ENCODE peak calls at places on chromosomes 3 and 15, in seven cellular contexts. One of them, this sample, is unnamed.

GRCh38 chr3:178699810-178700209 is 163.6 kb downstream of the KCNMB2 start:
- DNase-seq in psoas muscle: no peak
- DNase-seq in GM23338: no peak
- DNase-seq in endothelial cell of umbilical vein: no peak
- DNase-seq in brain microvascular endothelial cell: peak; percentile 35
- DNase-seq in hepatocyte: no peak
- DNase-seq in tibial artery: no peak
- DNase-seq in this sample: no peak

GRCh38 chr3:96966181-96966929 is 152.0 kb downstream of the EPHA6 start:
- DNase-seq in hepatocyte: no peak
- DNase-seq in tibial artery: no peak
- DNase-seq in endothelial cell of umbilical vein: no peak
- DNase-seq in brain microvascular endothelial cell: no peak
- DNase-seq in psoas muscle: no peak
- DNase-seq in GM23338: no peak
- DNase-seq in this sample: no peak

GRCh38 chr3:16299746-16300145 is 34.7 kb downstream of the OXNAD1 start:
- DNase-seq in endothelial cell of umbilical vein: no peak
- DNase-seq in tibial artery: no peak
- DNase-seq in psoas muscle: no peak
- DNase-seq in brain microvascular endothelial cell: no peak
- DNase-seq in GM23338: no peak
- DNase-seq in hepatocyte: no peak
- DNase-seq in this sample: no peak

GRCh38 chr3:155418426-155418825 is 124.9 kb upstream of the STRIT1 start:
- DNase-seq in tibial artery: no peak
- DNase-seq in endothelial cell of umbilical vein: no peak
- DNase-seq in brain microvascular endothelial cell: peak; percentile 65
- DNase-seq in hepatocyte: peak; percentile 36
- DNase-seq in GM23338: peak; percentile 42
- DNase-seq in psoas muscle: no peak
- DNase-seq in this sample: no peak

GRCh38 chr3:174023445-174023844 is 625.9 kb downstream of the NLGN1 start:
- DNase-seq in hepatocyte: no peak
- DNase-seq in GM23338: no peak
- DNase-seq in psoas muscle: no peak
- DNase-seq in tibial artery: no peak
- DNase-seq in brain microvascular endothelial cell: no peak
- DNase-seq in endothelial cell of umbilical vein: no peak
- DNase-seq in this sample: no peak

GRCh38 chr15:101035611-101036010 is 116.5 kb downstream of the LRRK1 start:
- DNase-seq in tibial artery: no peak
- DNase-seq in brain microvascular endothelial cell: no peak
- DNase-seq in hepatocyte: no peak
- DNase-seq in psoas muscle: no peak
- DNase-seq in GM23338: no peak
- DNase-seq in endothelial cell of umbilical vein: no peak
- DNase-seq in this sample: no peak

GRCh38 chr3:1501396-1501795 is 408.6 kb downstream of the CNTN6 start:
- DNase-seq in GM23338: no peak
- DNase-seq in hepatocyte: no peak
- DNase-seq in endothelial cell of umbilical vein: no peak
- DNase-seq in psoas muscle: no peak
- DNase-seq in brain microvascular endothelial cell: no peak
- DNase-seq in tibial artery: no peak
- DNase-seq in this sample: no peak

GRCh38 chr3:161673845-161674244 is 177.2 kb downstream of the OTOL1 start:
- DNase-seq in endothelial cell of umbilical vein: no peak
- DNase-seq in tibial artery: no peak
- DNase-seq in brain microvascular endothelial cell: no peak
- DNase-seq in hepatocyte: no peak
- DNase-seq in psoas muscle: no peak
- DNase-seq in GM23338: peak; percentile 51
- DNase-seq in this sample: no peak

GRCh38 chr15:89034305-89034704 is 54.0 kb upstream of the ABHD2 start:
- DNase-seq in psoas muscle: no peak
- DNase-seq in GM23338: no peak
- DNase-seq in endothelial cell of umbilical vein: peak; percentile 19
- DNase-seq in hepatocyte: no peak
- DNase-seq in tibial artery: no peak
- DNase-seq in brain microvascular endothelial cell: peak; percentile 23
- DNase-seq in this sample: no peak

GRCh38 chr15:45397116-45397665 is 18.8 kb upstream of the GATM start:
- DNase-seq in psoas muscle: no peak
- DNase-seq in hepatocyte: no peak
- DNase-seq in endothelial cell of umbilical vein: no peak
- DNase-seq in tibial artery: no peak
- DNase-seq in GM23338: no peak
- DNase-seq in brain microvascular endothelial cell: no peak
- DNase-seq in this sample: no peak

GRCh38 chr3:71201939-71202338 is 381.6 kb downstream of the FOXP1 start:
- DNase-seq in endothelial cell of umbilical vein: no peak
- DNase-seq in tibial artery: peak; percentile 85
- DNase-seq in psoas muscle: peak; percentile 67
- DNase-seq in brain microvascular endothelial cell: no peak
- DNase-seq in hepatocyte: peak; percentile 26
- DNase-seq in GM23338: peak; percentile 43
- DNase-seq in this sample: no peak

GRCh38 chr3:164732166-164732565 is 346.1 kb downstream of the SI start:
- DNase-seq in brain microvascular endothelial cell: no peak
- DNase-seq in endothelial cell of umbilical vein: no peak
- DNase-seq in hepatocyte: no peak
- DNase-seq in GM23338: no peak
- DNase-seq in psoas muscle: no peak
- DNase-seq in tibial artery: no peak
- DNase-seq in this sample: no peak

GRCh38 chr3:14633819-14634424 is 17.6 kb upstream of the CCDC174 start:
- DNase-seq in brain microvascular endothelial cell: peak; percentile 49
- DNase-seq in psoas muscle: peak; percentile 77
- DNase-seq in endothelial cell of umbilical vein: peak; percentile 53
- DNase-seq in hepatocyte: peak; percentile 79
- DNase-seq in tibial artery: peak; percentile 50
- DNase-seq in GM23338: peak; percentile 80
- DNase-seq in this sample: peak; percentile 35

GRCh38 chr3:7309707-7310106 is 448.8 kb downstream of the GRM7 start:
- DNase-seq in brain microvascular endothelial cell: no peak
- DNase-seq in psoas muscle: peak; percentile 58
- DNase-seq in tibial artery: peak; percentile 64
- DNase-seq in GM23338: peak; percentile 1
- DNase-seq in endothelial cell of umbilical vein: peak; percentile 98
- DNase-seq in hepatocyte: peak; percentile 14
- DNase-seq in this sample: no peak

GRCh38 chr3:2517479-2518188 is 419.0 kb downstream of the CNTN4 start:
- DNase-seq in brain microvascular endothelial cell: no peak
- DNase-seq in psoas muscle: no peak
- DNase-seq in GM23338: no peak
- DNase-seq in hepatocyte: peak; percentile 39
- DNase-seq in tibial artery: no peak
- DNase-seq in endothelial cell of umbilical vein: no peak
- DNase-seq in this sample: no peak

GRCh38 chr3:191357909-191358308 is 27.6 kb upstream of the UTS2B start:
- DNase-seq in GM23338: peak; percentile 34
- DNase-seq in endothelial cell of umbilical vein: no peak
- DNase-seq in brain microvascular endothelial cell: no peak
- DNase-seq in tibial artery: no peak
- DNase-seq in psoas muscle: no peak
- DNase-seq in hepatocyte: no peak
- DNase-seq in this sample: no peak

GRCh38 chr15:39700301-39700700 is 82.3 kb downstream of the FSIP1 start:
- DNase-seq in brain microvascular endothelial cell: no peak
- DNase-seq in hepatocyte: no peak
- DNase-seq in psoas muscle: no peak
- DNase-seq in endothelial cell of umbilical vein: no peak
- DNase-seq in GM23338: no peak
- DNase-seq in tibial artery: no peak
- DNase-seq in this sample: no peak

GRCh38 chr15:45263854-45264253 is 11.8 kb downstream of the SLC28A2 start:
- DNase-seq in hepatocyte: no peak
- DNase-seq in endothelial cell of umbilical vein: no peak
- DNase-seq in tibial artery: no peak
- DNase-seq in brain microvascular endothelial cell: no peak
- DNase-seq in GM23338: no peak
- DNase-seq in psoas muscle: no peak
- DNase-seq in this sample: no peak

GRCh38 chr3:157832588-157832987 is 273.6 kb downstream of the SHOX2 start:
- DNase-seq in psoas muscle: no peak
- DNase-seq in GM23338: no peak
- DNase-seq in tibial artery: no peak
- DNase-seq in brain microvascular endothelial cell: no peak
- DNase-seq in hepatocyte: no peak
- DNase-seq in endothelial cell of umbilical vein: no peak
- DNase-seq in this sample: no peak

GRCh38 chr3:196990654-196991053 is 22.0 kb upstream of the PIGZ start:
- DNase-seq in hepatocyte: no peak
- DNase-seq in brain microvascular endothelial cell: no peak
- DNase-seq in GM23338: no peak
- DNase-seq in endothelial cell of umbilical vein: no peak
- DNase-seq in psoas muscle: peak; percentile 33
- DNase-seq in tibial artery: no peak
- DNase-seq in this sample: no peak

GRCh38 chr3:126212629-126213375 is 32.4 kb upstream of the ALDH1L1 start:
- DNase-seq in tibial artery: no peak
- DNase-seq in brain microvascular endothelial cell: no peak
- DNase-seq in hepatocyte: peak; percentile 71
- DNase-seq in GM23338: peak; percentile 88
- DNase-seq in endothelial cell of umbilical vein: peak; percentile 47
- DNase-seq in psoas muscle: peak; percentile 77
- DNase-seq in this sample: no peak

GRCh38 chr3:14274999-14275961 is 96.7 kb downstream of the LSM3 start:
- DNase-seq in GM23338: peak; percentile 82
- DNase-seq in hepatocyte: no peak
- DNase-seq in brain microvascular endothelial cell: no peak
- DNase-seq in tibial artery: no peak
- DNase-seq in psoas muscle: no peak
- DNase-seq in endothelial cell of umbilical vein: peak; percentile 11
- DNase-seq in this sample: no peak

GRCh38 chr3:94524102-94524922 is 461.5 kb downstream of the NSUN3 start:
- DNase-seq in endothelial cell of umbilical vein: no peak
- DNase-seq in brain microvascular endothelial cell: no peak
- DNase-seq in psoas muscle: no peak
- DNase-seq in hepatocyte: peak; percentile 26
- DNase-seq in GM23338: peak; percentile 2
- DNase-seq in tibial artery: no peak
- DNase-seq in this sample: no peak

GRCh38 chr15:50685976-50686467 is 575 bp downstream of the TRPM7 start:
- DNase-seq in endothelial cell of umbilical vein: no peak
- DNase-seq in psoas muscle: peak; percentile 76
- DNase-seq in hepatocyte: peak; percentile 82
- DNase-seq in tibial artery: peak; percentile 57
- DNase-seq in brain microvascular endothelial cell: peak; percentile 25
- DNase-seq in GM23338: peak; percentile 75
- DNase-seq in this sample: peak; percentile 56

GRCh38 chr3:98912448-98912847 is 11.0 kb upstream of the DCBLD2 start:
- DNase-seq in GM23338: no peak
- DNase-seq in brain microvascular endothelial cell: no peak
- DNase-seq in hepatocyte: no peak
- DNase-seq in endothelial cell of umbilical vein: no peak
- DNase-seq in psoas muscle: no peak
- DNase-seq in tibial artery: no peak
- DNase-seq in this sample: no peak

GRCh38 chr3:64796597-64796996 is 108.8 kb upstream of the ADAMTS9 start:
- DNase-seq in GM23338: no peak
- DNase-seq in hepatocyte: no peak
- DNase-seq in tibial artery: no peak
- DNase-seq in psoas muscle: no peak
- DNase-seq in endothelial cell of umbilical vein: peak; percentile 88
- DNase-seq in brain microvascular endothelial cell: peak; percentile 14
- DNase-seq in this sample: no peak

GRCh38 chr15:76584868-76585572 is 248.4 kb downstream of the ISL2 start:
- DNase-seq in hepatocyte: no peak
- DNase-seq in brain microvascular endothelial cell: no peak
- DNase-seq in GM23338: no peak
- DNase-seq in endothelial cell of umbilical vein: no peak
- DNase-seq in psoas muscle: no peak
- DNase-seq in tibial artery: no peak
- DNase-seq in this sample: no peak
- H3K27ac ChIP-seq in hepatocyte: no peak overlapping the region
- H3K27ac ChIP-seq in brain microvascular endothelial cell: no peak overlapping the region
- H3K27ac ChIP-seq in GM23338: no peak overlapping the region
- H3K27ac ChIP-seq in endothelial cell of umbilical vein: no peak overlapping the region
- H3K27ac ChIP-seq in psoas muscle: no peak overlapping the region
- H3K27ac ChIP-seq in tibial artery: no peak overlapping the region
- H3K27ac ChIP-seq in this sample: no peak overlapping the region

GRCh38 chr3:77048186-77048585 is 8.3 kb downstream of the ROBO2 start:
- DNase-seq in hepatocyte: no peak
- DNase-seq in brain microvascular endothelial cell: no peak
- DNase-seq in GM23338: no peak
- DNase-seq in psoas muscle: no peak
- DNase-seq in endothelial cell of umbilical vein: no peak
- DNase-seq in tibial artery: no peak
- DNase-seq in this sample: no peak
- TF ChIP-seq CTCF in hepatocyte: no peak
- TF ChIP-seq CTCF in brain microvascular endothelial cell: no peak
- TF ChIP-seq CTCF in GM23338: no peak
- TF ChIP-seq CTCF in psoas muscle: no peak
- TF ChIP-seq CTCF in endothelial cell of umbilical vein: no peak
- TF ChIP-seq CTCF in tibial artery: no peak
- TF ChIP-seq CTCF in this sample: no peak

GRCh38 chr15:34271493-34271892 is 46.7 kb downstream of the EMC4 start:
- DNase-seq in hepatocyte: peak; percentile 21
- DNase-seq in GM23338: no peak
- DNase-seq in tibial artery: no peak
- DNase-seq in psoas muscle: no peak
- DNase-seq in endothelial cell of umbilical vein: no peak
- DNase-seq in brain microvascular endothelial cell: peak; percentile 63
- DNase-seq in this sample: no peak
- H3K27ac ChIP-seq in hepatocyte: no peak overlapping the region
- H3K27ac ChIP-seq in GM23338: no peak overlapping the region
- H3K27ac ChIP-seq in tibial artery: no peak overlapping the region
- H3K27ac ChIP-seq in psoas muscle: no peak overlapping the region
- H3K27ac ChIP-seq in endothelial cell of umbilical vein: no peak overlapping the region
- H3K27ac ChIP-seq in brain microvascular endothelial cell: peak overlapping the region; percentile 3
- H3K27ac ChIP-seq in this sample: no peak overlapping the region

GRCh38 chr3:58424613-58425012 is 9.0 kb downstream of the PDHB start:
- DNase-seq in tibial artery: no peak
- DNase-seq in psoas muscle: no peak
- DNase-seq in GM23338: no peak
- DNase-seq in brain microvascular endothelial cell: no peak
- DNase-seq in hepatocyte: no peak
- DNase-seq in endothelial cell of umbilical vein: no peak
- DNase-seq in this sample: no peak

GRCh38 chr3:58419782-58420512 is 13.7 kb downstream of the PDHB start:
- DNase-seq in brain microvascular endothelial cell: no peak
- DNase-seq in endothelial cell of umbilical vein: no peak
- DNase-seq in hepatocyte: no peak
- DNase-seq in GM23338: no peak
- DNase-seq in psoas muscle: peak; percentile 79
- DNase-seq in tibial artery: peak; percentile 52
- DNase-seq in this sample: no peak

GRCh38 chr3:58425782-58426181 is 7.8 kb downstream of the PDHB start:
- DNase-seq in psoas muscle: no peak
- DNase-seq in GM23338: no peak
- DNase-seq in hepatocyte: no peak
- DNase-seq in tibial artery: no peak
- DNase-seq in brain microvascular endothelial cell: no peak
- DNase-seq in endothelial cell of umbilical vein: no peak
- DNase-seq in this sample: no peak

GRCh38 chr3:58421004-58421403 is 12.6 kb downstream of the PDHB start:
- DNase-seq in endothelial cell of umbilical vein: no peak
- DNase-seq in hepatocyte: no peak
- DNase-seq in GM23338: no peak
- DNase-seq in tibial artery: no peak
- DNase-seq in psoas muscle: no peak
- DNase-seq in brain microvascular endothelial cell: no peak
- DNase-seq in this sample: no peak

GRCh38 chr3:58422756-58423324 is 10.8 kb downstream of the PDHB start:
- DNase-seq in brain microvascular endothelial cell: no peak
- DNase-seq in tibial artery: no peak
- DNase-seq in GM23338: peak; percentile 71
- DNase-seq in psoas muscle: no peak
- DNase-seq in endothelial cell of umbilical vein: no peak
- DNase-seq in hepatocyte: peak; percentile 32
- DNase-seq in this sample: no peak
- TF ChIP-seq CTCF in brain microvascular endothelial cell: peak; percentile 51
- TF ChIP-seq CTCF in tibial artery: peak; percentile 7
- TF ChIP-seq CTCF in GM23338: peak; percentile 48
- TF ChIP-seq CTCF in psoas muscle: peak; percentile 10
- TF ChIP-seq CTCF in endothelial cell of umbilical vein: no peak
- TF ChIP-seq CTCF in hepatocyte: peak; percentile 24
- TF ChIP-seq CTCF in this sample: no peak

This sample was measured in CD4-positive, alpha-beta T cell.